ENCODE peak calls at places on chromosome 5, in nine cellular contexts. M is psoas muscle, R is suprapubic skin, J is A673, V is ovary, Z is left lung, W is kidney epithelial cell, U is uterus, C is upper lobe of right lung. F is an unnamed sample.

GRCh38 chr5:168375214-168375613 is 83.8 kb downstream of the WWC1 start:
- DNase-seq in Z (no peak), V (no peak), C (no peak), W (no peak), U (no peak), M (no peak), J (no peak), R (no peak), F (no peak)

GRCh38 chr5:139457653-139458306 is 4.8 kb downstream of the ECSCR start:
- DNase-seq in J (no peak), R (no peak), U (no peak), C (no peak), Z (no peak), M (no peak), V (no peak), W (no peak), F (no peak)

GRCh38 chr5:13632676-13633075 is 311.8 kb downstream of the DNAH5 start:
- DNase-seq in U (no peak), Z (no peak), M (no peak), J (no peak), C (no peak), W (peak; percentile 19), V (no peak), R (no peak), F (peak; percentile 46)

GRCh38 chr5:128770907-128771306 is 194.4 kb upstream of the SLC27A6 start:
- DNase-seq in R (no peak), V (no peak), J (no peak), C (no peak), W (no peak), M (no peak), Z (no peak), U (no peak), F (no peak)

GRCh38 chr5:82387041-82387818 is 109.1 kb upstream of the RPS23 start:
- DNase-seq in W (no peak), J (no peak), M (no peak), V (no peak), R (no peak), U (no peak), Z (no peak), C (no peak), F (no peak)

GRCh38 chr5:82396871-82397514 is 118.8 kb upstream of the RPS23 start:
- DNase-seq in C (peak; percentile 74), M (peak; percentile 80), U (peak; percentile 85), V (peak; percentile 50), W (peak; percentile 99), J (no peak), R (no peak), Z (peak; percentile 81), F (peak; percentile 99)

GRCh38 chr5:133876266-133876665 is 92.2 kb downstream of the C5orf15 start:
- DNase-seq in V (no peak), C (peak; percentile 13), M (peak; percentile 20), J (no peak), U (no peak), Z (no peak), R (no peak), W (no peak), F (no peak)

GRCh38 chr5:148387325-148387724 is 3.6 kb downstream of the FBXO38 start:
- DNase-seq in V (no peak), M (no peak), C (no peak), R (no peak), Z (no peak), W (no peak), U (no peak), J (no peak), F (peak; percentile 63)

GRCh38 chr5:173323799-173324114 is 4.5 kb downstream of the STC2 start:
- DNase-seq in Z (no peak), J (no peak), W (no peak), U (no peak), C (no peak), V (no peak), M (no peak), R (no peak), F (no peak)

GRCh38 chr5:173326501-173326960 is 1.7 kb downstream of the STC2 start:
- DNase-seq in U (no peak), C (no peak), J (peak; percentile 22), Z (no peak), V (no peak), W (peak; percentile 56), M (no peak), R (no peak), F (peak; percentile 71)

GRCh38 chr5:173323121-173323798 is 5.0 kb downstream of the STC2 start:
- DNase-seq in C (no peak), U (no peak), V (no peak), M (no peak), W (no peak), Z (no peak), R (peak; percentile 64), J (no peak), F (no peak)

GRCh38 chr5:173324115-173325001 is 3.9 kb downstream of the STC2 start:
- DNase-seq in V (peak; percentile 87), U (peak; percentile 64), J (peak; percentile 92), M (peak; percentile 66), C (peak; percentile 80), W (no peak), Z (no peak), R (peak; percentile 85), F (no peak)

DNA sequence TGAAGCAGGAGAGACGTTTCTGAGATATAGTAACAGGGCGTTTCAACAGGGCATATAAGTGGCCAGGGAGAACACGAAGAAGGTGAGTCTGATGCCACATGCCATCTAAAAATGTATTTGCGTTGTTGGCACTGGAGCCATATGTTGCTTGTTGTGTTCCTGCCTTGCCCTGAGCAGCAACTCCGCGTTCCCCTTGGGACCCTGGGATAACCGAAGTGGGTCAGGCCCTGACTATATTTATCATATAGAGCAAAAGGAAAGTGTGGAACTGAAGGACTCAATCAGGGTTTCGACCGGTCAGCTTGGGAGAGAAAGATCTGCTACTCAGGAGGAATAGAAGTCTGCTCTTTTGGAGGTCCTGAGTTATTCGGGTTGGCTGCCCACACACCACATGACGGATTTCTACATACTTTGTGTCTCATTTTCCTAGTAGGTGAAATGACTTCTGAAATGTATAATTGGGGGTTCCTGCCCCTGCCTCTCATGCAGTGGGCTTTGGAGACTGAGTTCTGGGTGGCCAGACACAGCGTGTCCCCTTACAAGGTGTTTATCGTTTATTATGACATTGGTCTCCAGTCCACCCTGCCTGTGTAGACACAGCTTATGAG is 3.0 kb downstream of the STC2 start:
- DNase-seq in W (no peak), V (no peak), Z (no peak), M (no peak), U (no peak), J (no peak), R (peak; percentile 60), C (no peak), F (no peak)
- H3K36me3 ChIP-seq in W (no peaks in the 10 kb centered on the region), V (no peaks in the 10 kb centered on the region), Z (no peaks in the 10 kb centered on the region), M (peaks cover 33% of the 10 kb centered on the region), U (no peaks in the 10 kb centered on the region), J (peaks cover 38% of the 10 kb centered on the region), R (no peaks in the 10 kb centered on the region), C (no peaks in the 10 kb centered on the region), F (peaks cover 35% of the 10 kb centered on the region)

GRCh38 chr5:141040093-141040762 is 10.9 kb upstream of the PCDHB1 start:
- DNase-seq in U (peak; percentile 18), V (no peak), Z (peak; percentile 83), M (peak; percentile 53), W (no peak), C (peak; percentile 82), R (no peak), J (peak; percentile 96), F (no peak)
- TF ChIP-seq CTCF in U (peak; percentile 35), V (no peak), Z (peak; percentile 36), M (peak; percentile 38), W (peak; percentile 21), C (peak; percentile 55), R (peak; percentile 23), J (peak; percentile 92), F (no peak)

GRCh38 chr5:141420855-141421488 is at the start of gene PCDHGA11:
- DNase-seq in U (no peak), C (no peak), V (no peak), J (peak; percentile 85), R (no peak), W (no peak), Z (peak; percentile 83), M (no peak), F (no peak)
- H3K36me3 ChIP-seq in U (no peaks in the 10 kb centered on the region), C (no peaks in the 10 kb centered on the region), V (no peaks in the 10 kb centered on the region), J (peaks cover 10% of the 10 kb centered on the region), R (no peaks in the 10 kb centered on the region), W (peaks cover 1% of the 10 kb centered on the region), Z (no peaks in the 10 kb centered on the region), M (no peaks in the 10 kb centered on the region), F (peaks cover 3% of the 10 kb centered on the region)

GRCh38 chr5:160419458-160420330 is 813 bp upstream of the SLU7 start:
- DNase-seq in C (no peak), W (no peak), J (no peak), R (no peak), M (no peak), V (no peak), Z (no peak), U (no peak), F (no peak)

GRCh38 chr5:160423025-160423554 is 1.4 kb downstream of the PTTG1 start:
- DNase-seq in J (no peak), W (no peak), C (no peak), V (no peak), U (no peak), Z (no peak), R (no peak), M (no peak), F (no peak)

GRCh38 chr5:160420331-160420610 is 1.4 kb upstream of the PTTG1 start:
- DNase-seq in Z (no peak), M (no peak), J (no peak), C (no peak), U (no peak), V (no peak), R (no peak), W (no peak), F (no peak)

GRCh38 chr5:160418561-160419457 is at the start of gene SLU7:
- DNase-seq in U (peak; percentile 96), Z (peak; percentile 95), J (peak; percentile 96), C (peak; percentile 96), V (peak; percentile 96), R (peak; percentile 97), M (peak; percentile 97), W (peak; percentile 81), F (peak; percentile 86)

DNA sequence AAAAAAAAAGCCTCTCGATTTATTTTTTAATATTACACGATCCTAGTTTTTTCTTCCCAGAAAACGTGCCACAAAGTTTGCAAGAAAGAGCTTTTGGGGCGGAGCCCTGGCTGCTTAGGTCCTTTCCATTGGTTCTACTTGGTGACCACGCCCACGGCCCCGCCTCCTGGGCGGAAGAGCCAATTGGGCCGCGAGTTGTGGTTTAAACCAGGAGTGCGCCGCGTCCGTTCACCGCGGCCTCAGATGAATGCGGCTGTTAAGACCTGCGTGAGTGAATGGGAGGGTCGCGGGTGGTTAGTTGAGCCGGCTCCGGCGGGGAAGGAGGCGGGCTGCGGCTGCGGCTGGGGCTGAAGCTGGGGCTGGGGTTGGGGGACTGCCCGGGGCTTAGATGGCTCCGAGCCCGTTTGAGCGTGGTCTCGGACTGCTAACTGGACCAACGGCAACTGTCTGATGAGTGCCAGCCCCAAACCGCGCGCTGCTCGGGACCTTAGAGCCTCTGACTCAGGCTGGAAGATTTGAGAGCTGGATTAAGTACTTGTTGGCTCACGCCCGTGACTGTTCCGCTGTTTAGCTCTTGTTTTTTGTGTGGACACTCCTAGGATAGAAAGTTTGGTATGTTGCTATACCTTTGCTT is at the start of gene PTTG1:
- DNase-seq in M (peak; percentile 96), Z (peak; percentile 96), R (peak; percentile 98), V (peak; percentile 96), W (peak; percentile 93), U (peak; percentile 95), C (peak; percentile 97), J (peak; percentile 97), F (peak; percentile 83)
- TF ChIP-seq CTCF in M (no peak), Z (no peak), R (no peak), V (no peak), W (no peak), U (peak; percentile 12), C (no peak), J (no peak), F (no peak)

GRCh38 chr5:55324006-55324405 is 16.2 kb downstream of the MTREX start:
- DNase-seq in R (no peak), C (no peak), Z (no peak), V (no peak), W (no peak), J (no peak), U (no peak), M (no peak), F (no peak)
- H3K36me3 ChIP-seq in R (peaks cover 22% of the 10 kb centered on the region), C (peaks cover 12% of the 10 kb centered on the region), Z (no peaks in the 10 kb centered on the region), V (no peaks in the 10 kb centered on the region), W (no peaks in the 10 kb centered on the region), J (peaks cover 30% of the 10 kb centered on the region), U (no peaks in the 10 kb centered on the region), M (peaks cover 31% of the 10 kb centered on the region), F (no peaks in the 10 kb centered on the region)

F was measured in BJ.